ENCODE peak calls at places on chromosomes 1 and 21, in nine cellular contexts. Q is mesothelial cell of epicardium, I is HFFc6, D is psoas muscle, N is osteoblast, W is omental fat pad, H is neural crest cell, X is HFF-Myc, A is cardiac fibroblast. Z is an unnamed sample.

GRCh38 chr1:155272466-155273133 is 704 bp downstream of the CLK2 start:
- DNase-seq in Q (no peak), I (peak), D (no peak), N (peak), W (no peak), H (no peak), X (no peak), A (peak), Z (no peak)

GRCh38 chr1:152047954-152048640 is 11.3 kb upstream of the S100A11 start:
- DNase-seq in Q (peak), I (peak), D (peak), N (peak), W (peak), H (peak), X (peak), A (peak), Z (peak)

GRCh38 chr1:245812278-245812677 is 657.5 kb downstream of the KIF26B start:
- DNase-seq in Q (no peak), I (no peak), D (no peak), N (no peak), W (no peak), H (no peak), X (no peak), A (no peak), Z (no peak)

GRCh38 chr21:44568667-44569556 is 4.6 kb upstream of the KRTAP10-4 start:
- DNase-seq in Q (no peak), I (no peak), D (no peak), N (no peak), W (no peak), H (no peak), X (no peak), A (no peak), Z (no peak)

GRCh38 chr1:74763714-74764301 is 30.9 kb downstream of the TYW3 start:
- DNase-seq in Q (no peak), I (no peak), D (no peak), N (no peak), W (no peak), H (no peak), X (no peak), A (no peak), Z (no peak)

GRCh38 chr1:226983998-226984364 is 43.9 kb downstream of the COQ8A start:
- DNase-seq in Q (no peak), I (no peak), D (no peak), N (peak), W (no peak), H (no peak), X (no peak), A (no peak), Z (no peak)

GRCh38 chr21:37338671-37339526 is 27.7 kb upstream of the DYRK1A start:
- DNase-seq in Q (peak), I (peak), D (peak), N (peak), W (no peak), H (no peak), X (peak), A (peak), Z (no peak)

GRCh38 chr1:78277253-78277652 is 213.5 kb upstream of the PTGFR start:
- DNase-seq in Q (no peak), I (peak), D (no peak), N (peak), W (no peak), H (no peak), X (no peak), A (peak), Z (no peak)

GRCh38 chr1:217924924-217925323 is 293.8 kb downstream of the SPATA17 start:
- DNase-seq in Q (no peak), I (no peak), D (no peak), N (no peak), W (no peak), H (no peak), X (no peak), A (no peak), Z (no peak)

GRCh38 chr1:169941982-169942830 is 48.5 kb upstream of the SCYL3 start:
- DNase-seq in Q (no peak), I (peak), D (no peak), N (no peak), W (no peak), H (no peak), X (peak), A (peak), Z (no peak)

GRCh38 chr1:234571692-234572091 is 38.3 kb downstream of the IRF2BP2 start:
- DNase-seq in Q (no peak), I (no peak), D (no peak), N (no peak), W (no peak), H (no peak), X (no peak), A (no peak), Z (peak)

GRCh38 chr1:27556781-27557595 is 47.0 kb downstream of the AHDC1 start:
- DNase-seq in Q (peak), I (peak), D (peak), N (peak), W (peak), H (peak), X (peak), A (peak), Z (peak)

GRCh38 chr1:214899908-214900470 is 182.5 kb upstream of the KCNK2 start:
- DNase-seq in Q (no peak), I (peak), D (no peak), N (no peak), W (no peak), H (no peak), X (no peak), A (no peak), Z (no peak)

GRCh38 chr1:186681806-186682205 is 1.6 kb upstream of the PTGS2 start:
- DNase-seq in Q (no peak), I (no peak), D (no peak), N (peak), W (no peak), H (no peak), X (no peak), A (peak), Z (no peak)

GRCh38 chr1:189185077-189185476 is 1292.6 kb downstream of the BRINP3 start:
- DNase-seq in Q (no peak), I (no peak), D (no peak), N (no peak), W (no peak), H (no peak), X (no peak), A (no peak), Z (no peak)

GRCh38 chr1:48924099-48924498 is 147.4 kb upstream of the BEND5 start:
- DNase-seq in Q (no peak), I (no peak), D (no peak), N (no peak), W (no peak), H (no peak), X (no peak), A (no peak), Z (no peak)

GRCh38 chr1:40630488-40631223 is 34.8 kb downstream of the RIMS3 start:
- DNase-seq in Q (peak), I (no peak), D (no peak), N (peak), W (no peak), H (peak), X (no peak), A (peak), Z (peak)

GRCh38 chr1:29311352-29312030 is 75.2 kb downstream of the PTPRU start:
- DNase-seq in Q (no peak), I (no peak), D (no peak), N (peak), W (no peak), H (no peak), X (no peak), A (no peak), Z (no peak)

GRCh38 chr1:229843627-229844238 is 217.7 kb downstream of the URB2 start:
- DNase-seq in Q (no peak), I (peak), D (peak), N (peak), W (no peak), H (no peak), X (peak), A (peak), Z (no peak)

GRCh38 chr21:45074818-45075605 is 632 bp downstream of the ADARB1 start:
- DNase-seq in Q (peak), I (no peak), D (no peak), N (no peak), W (no peak), H (peak), X (no peak), A (no peak), Z (no peak)

GRCh38 chr1:81550753-81551152 is 250.0 kb upstream of the ADGRL2 start:
- DNase-seq in Q (no peak), I (no peak), D (no peak), N (no peak), W (no peak), H (no peak), X (no peak), A (no peak), Z (no peak)

GRCh38 chr1:230109871-230110667 is 43.0 kb downstream of the GALNT2 start:
- DNase-seq in Q (no peak), I (no peak), D (no peak), N (no peak), W (no peak), H (no peak), X (no peak), A (no peak), Z (no peak)

GRCh38 chr1:229642376-229642775 is 16.3 kb downstream of the URB2 start:
- DNase-seq in Q (no peak), I (no peak), D (no peak), N (no peak), W (no peak), H (no peak), X (no peak), A (no peak), Z (no peak)

GRCh38 chr1:94658221-94658620 is 116.7 kb upstream of the F3 start:
- DNase-seq in Q (no peak), I (peak), D (no peak), N (peak), W (no peak), H (no peak), X (no peak), A (peak), Z (no peak)

GRCh38 chr1:215958836-215959235 is 391.7 kb downstream of the KCTD3 start:
- DNase-seq in Q (no peak), I (peak), D (no peak), N (no peak), W (no peak), H (no peak), X (no peak), A (no peak), Z (no peak)

GRCh38 chr1:154810571-154810970 is 59.5 kb downstream of the KCNN3 start:
- DNase-seq in Q (no peak), I (no peak), D (no peak), N (no peak), W (no peak), H (no peak), X (no peak), A (no peak), Z (no peak)

GRCh38 chr1:231776006-231776707 is 149.6 kb downstream of the DISC1 start:
- DNase-seq in Q (no peak), I (peak), D (no peak), N (peak), W (no peak), H (no peak), X (no peak), A (peak), Z (no peak)

GRCh38 chr1:41420351-41420750 is 59.1 kb downstream of the FOXO6 start:
- DNase-seq in Q (no peak), I (no peak), D (no peak), N (no peak), W (no peak), H (no peak), X (no peak), A (no peak), Z (no peak)

GRCh38 chr1:197884173-197884572 is 18.3 kb upstream of the C1orf53 start:
- DNase-seq in Q (no peak), I (no peak), D (no peak), N (no peak), W (no peak), H (no peak), X (no peak), A (no peak), Z (no peak)

GRCh38 chr21:45748593-45748992 is 105.1 kb downstream of the PCBP3 start:
- DNase-seq in Q (no peak), I (no peak), D (no peak), N (no peak), W (no peak), H (no peak), X (no peak), A (no peak), Z (no peak)

GRCh38 chr21:31902438-31902837 is 29.6 kb downstream of the HUNK start:
- DNase-seq in Q (no peak), I (no peak), D (no peak), N (no peak), W (no peak), H (no peak), X (no peak), A (no peak), Z (no peak)

GRCh38 chr1:3315991-3316943 is 138.2 kb upstream of the ARHGEF16 start:
- DNase-seq in Q (no peak), I (no peak), D (no peak), N (no peak), W (no peak), H (no peak), X (no peak), A (no peak), Z (no peak)

GRCh38 chr1:180244840-180245239 is 14.8 kb downstream of the LHX4 start:
- DNase-seq in Q (no peak), I (no peak), D (no peak), N (peak), W (no peak), H (no peak), X (no peak), A (no peak), Z (no peak)

GRCh38 chr1:180248176-180248575 is 18.1 kb downstream of the LHX4 start:
- DNase-seq in Q (no peak), I (no peak), D (no peak), N (no peak), W (no peak), H (no peak), X (no peak), A (no peak), Z (no peak)

GRCh38 chr1:180247061-180247460 is 17.0 kb downstream of the LHX4 start:
- DNase-seq in Q (no peak), I (no peak), D (no peak), N (peak), W (no peak), H (no peak), X (no peak), A (no peak), Z (no peak)

GRCh38 chr1:180247580-180247979 is 17.5 kb downstream of the LHX4 start:
- DNase-seq in Q (no peak), I (no peak), D (no peak), N (peak), W (no peak), H (no peak), X (no peak), A (no peak), Z (no peak)

GRCh38 chr1:180246579-180246978 is 16.5 kb downstream of the LHX4 start:
- DNase-seq in Q (no peak), I (no peak), D (no peak), N (no peak), W (no peak), H (no peak), X (no peak), A (no peak), Z (no peak)
- TF ChIP-seq CTCF in Q (no peak), I (no peak), D (no peak), N (no peak), W (no peak), H (no peak), X (no peak), A (no peak), Z (no peak)

DNA sequence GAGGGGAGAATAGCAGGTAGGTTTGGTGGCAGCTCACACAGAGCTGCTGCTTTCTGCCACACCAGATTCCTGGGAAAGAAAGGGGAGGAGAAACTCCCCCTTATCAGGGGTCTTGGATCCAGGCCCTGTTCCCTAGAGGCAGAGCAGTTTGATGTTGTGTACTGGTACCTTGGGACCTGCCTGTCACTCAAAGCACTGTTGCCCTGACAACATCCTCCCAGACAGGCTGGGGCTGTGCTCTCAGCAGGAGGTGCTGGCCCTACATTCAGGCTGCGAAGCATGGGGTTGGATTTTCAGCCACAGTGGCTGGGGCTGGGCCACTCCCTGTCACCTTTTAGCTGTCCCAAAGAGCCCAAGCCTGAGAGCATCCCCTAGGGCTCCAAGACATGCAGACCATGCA is 187.9 kb downstream of the GRIK3 start:
- DNase-seq in Q (no peak), I (no peak), D (no peak), N (peak), W (no peak), H (no peak), X (no peak), A (no peak), Z (no peak)
- TF ChIP-seq CTCF in Q (no peak), I (no peak), D (no peak), N (no peak), W (no peak), H (no peak), X (no peak), A (no peak), Z (no peak)

DNA sequence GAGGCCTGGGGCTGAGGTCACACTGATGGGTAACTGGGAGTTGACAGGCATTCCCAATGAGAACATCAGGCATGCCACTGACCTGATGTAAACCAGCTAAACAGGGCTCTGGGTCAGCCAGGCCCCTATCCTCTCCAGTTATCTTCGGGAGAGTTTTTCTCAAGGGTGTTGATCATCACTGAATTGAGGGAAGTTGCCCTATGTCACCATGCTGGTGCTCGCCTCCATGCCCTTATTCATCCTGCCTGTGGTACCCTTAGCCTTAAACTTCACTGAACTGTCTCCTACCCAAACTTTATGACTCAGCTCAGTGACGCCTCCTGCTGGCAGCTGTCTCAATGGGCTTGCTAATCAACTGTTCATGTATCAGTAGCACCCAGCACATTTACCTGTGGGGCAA is 80.7 kb upstream of the TNR start:
- DNase-seq in Q (no peak), I (no peak), D (peak), N (no peak), W (no peak), H (no peak), X (no peak), A (no peak), Z (no peak)
- TF ChIP-seq CTCF in Q (no peak), I (peak), D (no peak), N (no peak), W (no peak), H (peak), X (peak), A (no peak), Z (no peak)

DNA sequence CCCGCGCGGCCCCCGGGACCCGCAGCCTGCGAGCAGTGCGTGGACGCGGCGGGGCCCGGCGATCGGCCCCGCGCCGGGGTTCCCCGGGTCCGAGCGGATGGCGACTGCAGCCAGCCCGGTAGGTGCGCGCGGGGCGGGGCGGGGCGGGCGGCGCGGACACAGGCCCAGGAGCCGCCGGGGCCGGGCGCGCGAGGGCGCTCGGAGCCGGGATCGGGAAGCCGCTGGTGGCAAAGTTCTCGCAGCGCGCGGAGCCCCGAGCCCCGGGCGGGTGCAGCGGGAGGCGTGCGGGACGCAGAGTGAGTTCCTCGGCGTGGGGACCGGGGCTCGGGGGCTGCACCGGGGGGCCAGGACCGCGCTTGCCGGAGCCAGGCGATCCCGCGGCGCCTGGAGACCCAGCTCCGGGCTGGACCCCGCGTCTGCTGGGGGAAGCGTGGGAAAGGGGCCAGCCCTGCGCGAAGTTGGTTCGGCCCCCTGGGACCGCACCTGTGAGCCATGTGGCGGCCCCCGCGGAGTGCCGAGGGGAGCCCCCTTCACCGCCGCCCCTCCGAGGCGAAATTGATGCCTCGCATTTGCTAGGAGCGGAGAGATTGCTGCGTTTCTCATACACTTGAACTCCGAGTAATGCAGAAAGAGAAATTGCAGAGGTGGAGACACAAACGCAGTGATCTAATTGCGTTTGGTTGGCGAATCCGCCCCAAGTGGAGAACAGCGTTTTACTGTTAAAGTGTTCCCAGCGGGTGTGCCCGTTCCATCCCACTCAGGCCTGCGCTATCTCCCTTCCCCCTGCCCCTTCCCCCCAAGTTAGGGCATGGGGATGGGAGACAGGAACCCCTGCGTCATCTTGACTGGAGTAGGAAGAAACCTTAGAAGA is 228.9 kb upstream of the TMEM51 start:
- DNase-seq in Q (peak), I (peak), D (peak), N (peak), W (no peak), H (peak), X (no peak), A (peak), Z (peak)
- TF ChIP-seq CTCF in Q (no peak), I (peak), D (no peak), N (no peak), W (no peak), H (no peak), X (no peak), A (no peak), Z (no peak)

GRCh38 chr21:34884346-34884929 is 164.7 kb downstream of the RUNX1 start:
- DNase-seq in Q (no peak), I (no peak), D (no peak), N (no peak), W (no peak), H (no peak), X (no peak), A (no peak), Z (no peak)

GRCh38 chr21:34885125-34885524 is 164.0 kb downstream of the RUNX1 start:
- DNase-seq in Q (no peak), I (no peak), D (no peak), N (no peak), W (no peak), H (no peak), X (no peak), A (no peak), Z (no peak)

GRCh38 chr21:34887729-34888568 is 161.2 kb downstream of the RUNX1 start:
- DNase-seq in Q (peak), I (peak), D (peak), N (peak), W (peak), H (peak), X (peak), A (peak), Z (peak)

GRCh38 chr21:34886554-34887385 is 162.3 kb downstream of the RUNX1 start:
- DNase-seq in Q (peak), I (no peak), D (peak), N (peak), W (no peak), H (peak), X (no peak), A (peak), Z (no peak)

DNA sequence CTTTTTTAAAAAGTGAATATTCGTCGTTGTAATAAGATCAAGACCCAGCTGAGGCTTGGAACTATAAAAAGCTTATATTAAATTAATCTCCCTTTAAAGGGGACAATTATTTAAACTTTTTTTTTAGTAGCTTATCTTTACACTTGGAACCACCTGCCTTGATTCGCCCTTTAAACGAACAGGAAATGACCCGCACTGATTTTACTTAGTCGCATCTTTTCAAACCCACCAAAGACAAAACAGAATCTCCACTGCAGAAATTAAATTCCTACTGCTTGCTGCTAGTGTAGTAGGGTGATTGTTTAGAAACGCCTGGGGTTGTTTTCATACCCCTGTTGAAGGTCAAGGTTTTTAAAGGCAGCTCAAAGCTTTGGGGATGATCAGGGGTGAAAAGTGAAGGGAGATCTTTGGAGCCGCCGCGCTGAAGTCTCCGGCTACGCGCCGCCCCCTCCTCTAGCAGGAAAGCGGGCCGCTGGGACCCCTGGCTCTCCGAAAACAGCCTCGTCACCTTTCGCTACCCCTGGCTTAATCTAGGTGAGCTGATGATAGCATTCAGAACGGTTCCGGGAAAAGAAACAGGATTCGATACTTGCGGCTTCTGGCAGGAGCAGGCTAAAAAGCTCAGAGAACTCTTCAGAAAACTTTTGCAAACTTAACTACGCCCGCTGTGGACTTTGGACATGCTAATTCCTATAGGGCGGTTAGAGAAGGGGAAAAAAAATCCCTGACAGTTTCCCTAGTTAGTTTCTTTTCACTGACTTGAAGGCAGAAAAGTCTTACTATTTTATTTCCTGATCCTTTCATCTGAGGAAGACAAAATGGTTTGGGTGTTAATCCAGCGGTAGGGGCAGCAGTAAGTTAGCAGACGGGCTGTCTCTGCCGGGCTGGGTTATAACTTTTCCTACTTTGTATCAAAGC is 163.2 kb downstream of the RUNX1 start:
- DNase-seq in Q (no peak), I (no peak), D (peak), N (peak), W (no peak), H (no peak), X (no peak), A (peak), Z (no peak)
- TF ChIP-seq CTCF in Q (no peak), I (no peak), D (no peak), N (no peak), W (no peak), H (no peak), X (no peak), A (no peak), Z (no peak)